ENCODE peak calls at places on chromosomes 13 and 19, in five cellular contexts. I, W, B, K and A are unnamed samples.

GRCh38 chr19:35755550-35756371 is 1.1 kb downstream of the HSPB6 start:
- DNase-seq in I (peak), W (no peak), B (peak), K (no peak), A (peak)

GRCh38 chr13:43915451-43915850 is 35.7 kb downstream of the LACC1 start:
- DNase-seq in I (no peak), W (no peak), B (no peak), K (no peak), A (no peak)

GRCh38 chr13:113410472-113411201 is 42.7 kb downstream of the ADPRHL1 start:
- DNase-seq in I (no peak), W (no peak), B (peak), K (no peak), A (peak)

GRCh38 chr13:30142502-30143211 is 164.7 kb downstream of the KATNAL1 start:
- DNase-seq in I (peak), W (no peak), B (peak), K (peak), A (peak)

GRCh38 chr13:90336507-90336906 is 1011.0 kb upstream of the MIR17HG start:
- DNase-seq in I (no peak), W (no peak), B (no peak), K (no peak), A (no peak)

GRCh38 chr19:34577531-34578101 is 96.1 kb downstream of the WTIP start:
- DNase-seq in I (no peak), W (no peak), B (no peak), K (no peak), A (no peak)

GRCh38 chr13:59012731-59013130 is 1151.0 kb downstream of the DIAPH3 start:
- DNase-seq in I (no peak), W (no peak), B (no peak), K (no peak), A (no peak)

GRCh38 chr13:59024434-59024833 is 1139.3 kb downstream of the DIAPH3 start:
- DNase-seq in I (no peak), W (no peak), B (no peak), K (no peak), A (no peak)

GRCh38 chr13:21011378-21011777 is 50.0 kb downstream of the LATS2 start:
- DNase-seq in I (no peak), W (no peak), B (no peak), K (no peak), A (no peak)

GRCh38 chr13:26599885-26600284 is 42.4 kb downstream of the WASF3 start:
- DNase-seq in I (no peak), W (no peak), B (no peak), K (no peak), A (no peak)

GRCh38 chr19:32345261-32346207 is at the start of gene ZNF507:
- DNase-seq in I (peak), W (peak), B (peak), K (no peak), A (peak)

GRCh38 chr13:71460179-71460578 is 406.8 kb downstream of the DACH1 start:
- DNase-seq in I (no peak), W (no peak), B (no peak), K (no peak), A (no peak)

GRCh38 chr13:79307866-79308298 is 98.2 kb downstream of the RBM26 start:
- DNase-seq in I (peak), W (peak), B (no peak), K (no peak), A (peak)

GRCh38 chr19:12656899-12657571 is 9.5 kb downstream of the MAN2B1 start:
- DNase-seq in I (peak), W (peak), B (no peak), K (no peak), A (peak)

GRCh38 chr13:67071918-67072598 is 158.1 kb downstream of the PCDH9 start:
- DNase-seq in I (no peak), W (no peak), B (no peak), K (no peak), A (no peak)

GRCh38 chr19:8404391-8405151 is 8.5 kb upstream of the MARCHF2 start:
- DNase-seq in I (peak), W (no peak), B (no peak), K (no peak), A (no peak)

GRCh38 chr13:111409413-111409812 is 89.0 kb downstream of the TEX29 start:
- DNase-seq in I (no peak), W (no peak), B (no peak), K (no peak), A (no peak)

DNA sequence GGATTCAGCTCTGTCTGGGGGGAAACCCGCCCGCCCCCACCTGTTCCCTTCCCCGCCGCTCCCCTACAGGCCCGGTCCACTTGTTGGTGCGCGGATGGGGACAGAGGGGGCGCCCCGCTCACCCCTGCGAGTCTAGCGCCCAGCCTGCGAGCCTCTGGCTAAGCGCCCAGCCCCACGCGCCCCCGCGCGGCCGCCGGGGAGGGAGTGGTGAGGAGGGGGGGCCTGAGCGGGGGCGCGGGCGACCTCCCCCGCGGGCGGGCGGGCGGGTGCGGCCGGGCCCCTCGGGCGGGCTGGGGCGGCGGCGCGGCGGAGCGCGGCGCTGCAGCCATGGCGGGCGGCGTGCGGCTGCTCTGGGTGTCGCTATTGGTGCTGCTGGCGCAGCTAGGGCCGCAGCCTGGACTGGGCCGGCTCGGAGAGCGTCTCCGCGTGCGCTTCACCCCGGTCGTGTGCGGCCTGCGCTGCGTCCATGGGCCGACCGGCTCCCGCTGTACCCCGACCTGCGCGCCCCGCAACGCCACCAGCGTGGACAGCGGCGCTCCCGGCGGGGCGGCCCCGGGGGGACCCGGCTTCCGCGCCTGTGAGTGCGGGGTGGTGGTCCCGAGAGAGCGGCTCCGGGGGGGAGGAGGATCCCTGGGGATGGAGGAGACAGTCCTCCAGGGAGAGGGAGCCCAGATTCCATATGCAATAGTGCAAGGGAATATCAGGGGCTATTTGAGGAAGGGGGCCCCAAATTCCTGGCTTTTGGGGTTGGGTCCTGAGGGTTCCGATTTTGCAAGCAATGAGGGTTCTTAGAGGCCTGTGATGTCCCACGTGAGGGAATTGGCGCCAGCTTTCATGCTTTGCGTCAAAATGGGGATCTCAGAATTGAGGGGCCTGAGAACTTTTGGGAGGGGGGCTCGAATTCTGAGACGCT is at the start of gene LTBP4:
- DNase-seq in I (peak), W (no peak), B (peak), K (no peak), A (peak)
- TF ChIP-seq CTCF in I (no peak), W (peak), B (peak), K (peak), A (no peak)

DNA sequence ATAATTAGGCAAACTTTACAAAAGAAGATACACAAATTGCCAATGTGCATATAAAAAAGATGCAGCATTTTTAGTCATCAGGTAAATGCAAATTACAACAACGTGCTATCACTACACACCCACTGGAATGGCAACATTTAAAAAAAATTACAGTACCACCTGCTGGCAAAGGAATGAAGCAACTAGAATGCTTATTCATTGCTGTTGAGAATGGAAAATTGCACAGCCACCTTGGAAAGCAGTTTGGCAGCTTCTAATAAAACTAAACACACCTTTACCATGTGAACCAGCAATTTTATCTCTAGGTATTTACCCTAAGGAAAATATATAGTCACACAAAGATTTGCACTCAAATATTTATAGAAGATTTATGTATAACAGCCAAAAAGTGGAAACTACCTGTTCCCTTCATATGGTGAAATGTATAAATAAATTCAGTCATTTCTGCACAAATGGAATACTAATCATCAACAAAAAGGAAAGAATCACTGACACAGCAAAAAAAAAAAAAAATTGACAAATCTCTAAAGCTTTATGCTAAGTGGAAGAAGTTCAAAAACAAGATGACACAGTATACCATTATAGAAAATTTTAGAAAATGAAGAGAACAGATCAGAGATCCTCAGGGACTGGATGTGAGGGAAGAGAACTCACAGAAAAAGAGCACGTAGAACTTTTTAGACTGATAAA is 30.3 kb downstream of the OXGR1 start:
- DNase-seq in I (no peak), W (no peak), B (no peak), K (no peak), A (no peak)
- TF ChIP-seq CTCF in I (no peak), W (peak), B (no peak), K (no peak), A (no peak)

DNA sequence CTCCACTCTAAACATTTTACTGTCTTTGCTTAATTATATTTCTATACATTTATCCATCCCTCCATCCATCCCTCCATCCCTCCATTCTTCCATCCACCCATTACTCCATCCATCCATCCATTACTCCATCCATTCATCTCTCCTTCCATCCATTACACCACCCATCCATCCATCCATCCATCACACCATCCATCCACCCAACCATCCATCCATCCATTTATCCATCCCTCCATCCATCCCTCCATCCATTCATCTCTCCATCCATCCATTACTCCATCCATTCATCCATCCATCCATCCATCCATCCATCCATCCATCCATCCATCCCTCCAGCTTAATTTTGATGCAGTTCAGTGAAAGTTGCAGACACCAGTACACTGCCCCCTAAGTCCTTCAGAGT is 5.0 kb upstream of the HIF3A start:
- DNase-seq in I (no peak), W (no peak), B (no peak), K (no peak), A (no peak)
- TF ChIP-seq CTCF in I (no peak), W (no peak), B (no peak), K (no peak), A (no peak)

GRCh38 chr13:25291691-25292090 is 4.4 kb upstream of the MTMR6 start:
- DNase-seq in I (no peak), W (no peak), B (no peak), K (no peak), A (no peak)
- TF ChIP-seq CTCF in I (no peak), W (no peak), B (no peak), K (no peak), A (no peak)

GRCh38 chr13:103388839-103389238 is 322.6 kb upstream of the SLC10A2 start:
- DNase-seq in I (no peak), W (no peak), B (no peak), K (no peak), A (no peak)
- TF ChIP-seq CTCF in I (no peak), W (no peak), B (no peak), K (no peak), A (no peak)